ENCODE peak calls at places on chromosomes 4 and X, in nine cellular contexts. S is CD8-positive, alpha-beta T cell; H is body of pancreas; W is upper lobe of right lung; F is lower leg skin; L is fibroblast of mammary gland; T is GM06990; I is IMR-90; U is hepatocyte. G is an unnamed sample.

GRCh38 chr4:154626793-154627484 is 14.5 kb upstream of the FGG start:
- DNase-seq in S (peak), H (peak), W (peak), F (no peak), L (peak), T (peak), I (peak), U (peak), G (peak)

GRCh38 chr4:22514001-22514400 is 1.9 kb downstream of the ADGRA3 start:
- DNase-seq in S (no peak), H (no peak), W (no peak), F (no peak), L (peak), T (no peak), I (peak), U (no peak), G (peak)

GRCh38 chr4:104728380-104729122 is 233.9 kb upstream of the CXXC4 start:
- DNase-seq in S (no peak), H (peak), W (no peak), F (no peak), L (peak), T (no peak), I (peak), U (peak), G (peak)

GRCh38 chr4:56680266-56680665 is 830 bp downstream of the HOPX start:
- DNase-seq in S (no peak), H (no peak), W (no peak), F (no peak), L (no peak), T (no peak), I (no peak), U (no peak), G (no peak)

GRCh38 chr4:138225477-138225876 is 16.7 kb downstream of the SLC7A11 start:
- DNase-seq in S (no peak), H (no peak), W (no peak), F (no peak), L (peak), T (no peak), I (peak), U (no peak), G (peak)

GRCh38 chrX:75156537-75156945 is 458 bp upstream of the ABCB7 start:
- DNase-seq in S (no peak), H (no peak), W (no peak), F (no peak), L (peak), T (no peak), I (peak), U (peak), G (peak)

GRCh38 chr4:7708981-7709380 is 230.7 kb downstream of the AFAP1 start:
- DNase-seq in S (no peak), H (no peak), W (no peak), F (no peak), L (no peak), T (no peak), I (no peak), U (no peak), G (no peak)

GRCh38 chr4:94407846-94408245 is 43.9 kb upstream of the PDLIM5 start:
- DNase-seq in S (no peak), H (no peak), W (no peak), F (no peak), L (peak), T (no peak), I (peak), U (no peak), G (peak)

GRCh38 chr4:70895846-70896435 is 6.2 kb upstream of the MOB1B start:
- DNase-seq in S (no peak), H (peak), W (no peak), F (no peak), L (no peak), T (no peak), I (no peak), U (peak), G (no peak)

GRCh38 chrX:10756365-10756915 is 136.1 kb upstream of the MID1 start:
- DNase-seq in S (no peak), H (peak), W (no peak), F (no peak), L (peak), T (no peak), I (peak), U (peak), G (peak)

GRCh38 chr4:89110541-89110985 is 770 bp upstream of the TIGD2 start:
- DNase-seq in S (no peak), H (peak), W (no peak), F (peak), L (no peak), T (no peak), I (no peak), U (peak), G (no peak)

GRCh38 chrX:367349-367748 is 19.4 kb downstream of the PPP2R3B start:
- DNase-seq in S (no peak), H (no peak), W (peak), F (no peak), L (no peak), T (no peak), I (no peak), U (no peak), G (no peak)

GRCh38 chrX:72131317-72132294 is at the start of gene RTL5:
- DNase-seq in S (peak), H (peak), W (peak), F (peak), L (peak), T (peak), I (peak), U (peak), G (peak)

GRCh38 chr4:158667651-158668198 is 4.0 kb downstream of the C4orf46 start:
- DNase-seq in S (no peak), H (no peak), W (no peak), F (no peak), L (peak), T (no peak), I (peak), U (peak), G (peak)

GRCh38 chr4:13990596-13991589 is 363.4 kb upstream of the BOD1L1 start:
- DNase-seq in S (no peak), H (peak), W (no peak), F (no peak), L (no peak), T (no peak), I (peak), U (peak), G (peak)

GRCh38 chr4:8719421-8719820 is 126.9 kb downstream of the CPZ start:
- DNase-seq in S (no peak), H (no peak), W (peak), F (no peak), L (no peak), T (no peak), I (no peak), U (no peak), G (no peak)

GRCh38 chr4:38306482-38307071 is 346.4 kb downstream of the PTTG2 start:
- DNase-seq in S (no peak), H (no peak), W (no peak), F (no peak), L (no peak), T (peak), I (no peak), U (no peak), G (no peak)

GRCh38 chr4:1898681-1899080 is 27.5 kb downstream of the NSD2 start:
- DNase-seq in S (no peak), H (no peak), W (no peak), F (no peak), L (no peak), T (no peak), I (no peak), U (no peak), G (no peak)

GRCh38 chr4:33262809-33263208 is 2542.6 kb downstream of the PCDH7 start:
- DNase-seq in S (no peak), H (no peak), W (no peak), F (no peak), L (peak), T (no peak), I (no peak), U (no peak), G (peak)

GRCh38 chrX:119755981-119756533 is 2.3 kb upstream of the SOWAHD start:
- DNase-seq in S (peak), H (no peak), W (no peak), F (no peak), L (no peak), T (peak), I (peak), U (no peak), G (no peak)

GRCh38 chrX:12379666-12380065 is 241.4 kb downstream of the FRMPD4 start:
- DNase-seq in S (no peak), H (no peak), W (no peak), F (no peak), L (peak), T (no peak), I (no peak), U (no peak), G (peak)

GRCh38 chr4:112252234-112252633 is 20.6 kb downstream of the AP1AR start:
- DNase-seq in S (no peak), H (no peak), W (no peak), F (no peak), L (no peak), T (no peak), I (no peak), U (no peak), G (no peak)
- H3K4me3 ChIP-seq in S (no peak), H (no peak), W (no peak), F (no peak), L (no peak), T (no peak), I (no peak), U (no peak), G (no peak)

GRCh38 chr4:181618896-181619295 is 624.3 kb upstream of the TENM3 start:
- DNase-seq in S (no peak), H (no peak), W (no peak), F (no peak), L (no peak), T (no peak), I (no peak), U (no peak), G (no peak)
- TF ChIP-seq CTCF in S (no peak), H (no peak), W (no peak), F (no peak), L (no peak), T (no peak), I (no peak), U (no peak), G (no peak)

GRCh38 chrX:45849261-45849660 is 648.6 kb upstream of the DIPK2B start:
- DNase-seq in S (no peak), H (no peak), W (no peak), F (no peak), L (peak), T (no peak), I (peak), U (peak), G (peak)
- H3K4me3 ChIP-seq in S (no peak), H (no peak), W (peak), F (no peak), L (peak), T (no peak), I (peak), U (peak), G (peak)

GRCh38 chr4:126592088-126592487 is 1040.7 kb upstream of the INTU start:
- DNase-seq in S (no peak), H (no peak), W (no peak), F (no peak), L (peak), T (no peak), I (peak), U (peak), G (peak)
- TF ChIP-seq CTCF in S (no peak), H (no peak), W (peak), F (no peak), L (peak), T (no peak), I (peak), U (peak), G (peak)

DNA sequence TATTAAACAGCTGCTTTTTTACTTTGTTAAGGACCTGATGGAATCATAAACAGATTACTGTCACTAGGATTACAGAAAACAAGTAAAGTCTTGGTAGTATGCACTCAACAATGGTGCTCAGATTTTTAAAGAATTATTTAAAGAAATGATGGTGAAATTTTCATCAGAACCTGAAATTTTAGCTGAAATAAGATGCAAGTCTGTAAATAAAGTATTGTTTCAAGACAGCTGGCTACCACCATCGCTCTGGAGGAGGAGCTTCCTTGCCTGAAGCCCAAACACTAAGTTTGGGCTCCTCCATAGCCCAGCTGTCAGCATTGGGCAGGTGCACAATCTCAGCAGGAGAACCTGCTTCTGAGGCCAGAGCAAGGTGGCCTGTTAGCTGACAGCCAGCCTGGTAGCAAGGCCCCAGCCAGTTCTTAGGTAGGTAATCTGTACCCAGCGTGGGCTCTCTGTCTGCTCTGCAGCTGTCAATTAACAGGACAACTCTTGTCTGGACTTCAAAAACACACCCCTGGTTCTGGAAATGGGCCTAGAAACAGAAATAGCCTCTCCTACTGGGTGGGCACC is 4.6 kb downstream of the GAB1 start:
- DNase-seq in S (no peak), H (no peak), W (no peak), F (no peak), L (no peak), T (no peak), I (no peak), U (no peak), G (no peak)
- H3K4me3 ChIP-seq in S (no peak), H (no peak), W (no peak), F (no peak), L (no peak), T (no peak), I (no peak), U (no peak), G (no peak)

G was measured in cardiac fibroblast.